ENCODE peak calls at places on chromosomes 13 and 19, in ten cellular contexts. L, U, Z, O, G, M, Y, R, K and I are unnamed samples.
A peak's percentile ranks its signal among the peaks of the same experiment; 100 is the strongest.

GRCh38 chr13:98570929-98571372 is 6.0 kb downstream of the STK24 start:
- DNase-seq in L (no peak), M (no peak), O (no peak), Z (no peak), R (peak; percentile 77), K (no peak), U (no peak), Y (peak; percentile 34), G (no peak), I (no peak)

GRCh38 chr13:89307278-89307677 is 1636.1 kb downstream of the SLITRK5 start:
- DNase-seq in O (no peak), U (no peak), K (no peak), M (no peak), R (no peak), G (no peak), Z (no peak), L (no peak), Y (no peak), I (no peak)

GRCh38 chr13:25762795-25763377 is 288.9 kb downstream of the SHISA2 start:
- DNase-seq in Z (no peak), U (no peak), G (no peak), R (no peak), O (no peak), L (no peak), Y (peak; percentile 24), K (no peak), M (peak; percentile 23), I (no peak)

GRCh38 chr13:23470706-23471610 is 37.5 kb upstream of the SACS start:
- DNase-seq in U (no peak), Z (peak; percentile 23), M (no peak), Y (no peak), O (no peak), L (no peak), R (no peak), G (no peak), K (no peak), I (no peak)

GRCh38 chr13:37481005-37481857 is 117.3 kb downstream of the POSTN start:
- DNase-seq in Z (no peak), O (no peak), R (no peak), M (no peak), L (peak; percentile 15), U (no peak), Y (peak; percentile 99), G (no peak), K (no peak), I (no peak)

GRCh38 chr19:3179739-3180293 is 1.2 kb downstream of the S1PR4 start:
- DNase-seq in Y (no peak), Z (no peak), R (no peak), L (no peak), G (peak; percentile 23), M (peak; percentile 72), K (peak; percentile 58), U (no peak), O (no peak), I (no peak)

GRCh38 chr19:40445945-40446784 is 2.0 kb upstream of the SERTAD3 start:
- DNase-seq in M (no peak), L (no peak), G (peak; percentile 62), Z (peak; percentile 78), K (no peak), U (no peak), R (no peak), Y (no peak), O (peak; percentile 74), I (no peak)

GRCh38 chr13:51628059-51628852 is 44.0 kb downstream of the WDFY2 start:
- DNase-seq in Y (no peak), M (no peak), U (no peak), O (no peak), Z (no peak), R (no peak), G (no peak), K (no peak), L (no peak), I (no peak)

GRCh38 chr13:51151463-51151862 is 40.4 kb upstream of the C13orf42 start:
- DNase-seq in M (no peak), R (no peak), L (no peak), O (no peak), Y (no peak), Z (no peak), U (no peak), K (no peak), G (no peak), I (no peak)

GRCh38 chr13:104782741-104783140 is 1716.5 kb upstream of the SLC10A2 start:
- DNase-seq in M (no peak), L (no peak), R (no peak), Z (no peak), Y (no peak), G (no peak), K (no peak), O (no peak), U (no peak), I (no peak)

GRCh38 chr19:19458110-19458816 is 52.8 kb downstream of the GATAD2A start:
- DNase-seq in Z (no peak), K (no peak), O (no peak), U (no peak), R (no peak), G (no peak), M (no peak), Y (no peak), L (no peak), I (no peak)

GRCh38 chr13:111904166-111904565 is 162.8 kb upstream of the SOX1 start:
- DNase-seq in Y (no peak), M (no peak), O (no peak), L (no peak), R (peak; percentile 31), K (no peak), G (peak; percentile 14), U (no peak), Z (no peak), I (no peak)

GRCh38 chr13:43611631-43612416 is 174.9 kb downstream of the ENOX1 start:
- DNase-seq in R (no peak), O (no peak), U (no peak), K (no peak), Y (no peak), Z (no peak), G (no peak), M (no peak), L (peak; percentile 24), I (no peak)

GRCh38 chr13:31166591-31166990 is 4.9 kb upstream of the HSPH1 start:
- DNase-seq in Y (no peak), Z (no peak), O (no peak), K (no peak), R (no peak), L (no peak), M (no peak), G (no peak), U (no peak), I (no peak)

GRCh38 chr19:42251572-42251990 is 3.3 kb downstream of the ERF start:
- DNase-seq in Z (no peak), U (no peak), M (no peak), O (no peak), K (no peak), Y (no peak), G (no peak), R (no peak), L (no peak), I (no peak)
- H3K27ac ChIP-seq in Z (no peak overlapping the region), U (peak overlapping the region; percentile 95), M (peak overlapping the region; percentile 57), O (peak overlapping the region; percentile 100), K (peak overlapping the region; percentile 99), Y (peak overlapping the region; percentile 68), G (no peak overlapping the region), R (peak overlapping the region; percentile 73), L (peak overlapping the region; percentile 82), I (peak overlapping the region; percentile 99)

GRCh38 chr19:15780595-15781418 is 6.7 kb upstream of the OR10H5 start:
- DNase-seq in Y (no peak), O (no peak), K (no peak), G (no peak), M (no peak), R (no peak), L (no peak), Z (no peak), U (no peak), I (peak; percentile 10)
- H3K27ac ChIP-seq in Y (no peak overlapping the region), O (peak overlapping the region; percentile 85), K (peak overlapping the region; percentile 63), G (no peak overlapping the region), M (no peak overlapping the region), R (no peak overlapping the region), L (no peak overlapping the region), Z (no peak overlapping the region), U (no peak overlapping the region), I (peak overlapping the region; percentile 60)

GRCh38 chr19:45676851-45677263 is 8.8 kb downstream of the GIPR start:
- DNase-seq in G (no peak), R (no peak), K (no peak), M (peak; percentile 51), Z (no peak), Y (no peak), U (no peak), O (no peak), L (no peak), I (no peak)

GRCh38 chr19:45677351-45678230 is 9.6 kb downstream of the GIPR start:
- DNase-seq in O (peak; percentile 89), R (peak; percentile 56), L (peak; percentile 63), M (peak; percentile 74), Z (peak; percentile 94), K (peak; percentile 69), U (peak; percentile 92), G (peak; percentile 100), Y (peak; percentile 55), I (peak; percentile 55)

GRCh38 chr19:45681391-45682015 is 10.2 kb downstream of the SNRPD2 start:
- DNase-seq in Y (peak; percentile 52), U (peak; percentile 77), L (peak; percentile 62), Z (peak; percentile 85), M (peak; percentile 90), G (peak; percentile 94), K (peak; percentile 93), O (peak; percentile 88), R (peak; percentile 84), I (peak; percentile 61)

GRCh38 chr19:45682908-45683307 is 8.8 kb downstream of the SNRPD2 start:
- DNase-seq in L (no peak), K (no peak), G (no peak), O (no peak), Y (no peak), U (no peak), R (no peak), M (no peak), Z (no peak), I (no peak)

DNA sequence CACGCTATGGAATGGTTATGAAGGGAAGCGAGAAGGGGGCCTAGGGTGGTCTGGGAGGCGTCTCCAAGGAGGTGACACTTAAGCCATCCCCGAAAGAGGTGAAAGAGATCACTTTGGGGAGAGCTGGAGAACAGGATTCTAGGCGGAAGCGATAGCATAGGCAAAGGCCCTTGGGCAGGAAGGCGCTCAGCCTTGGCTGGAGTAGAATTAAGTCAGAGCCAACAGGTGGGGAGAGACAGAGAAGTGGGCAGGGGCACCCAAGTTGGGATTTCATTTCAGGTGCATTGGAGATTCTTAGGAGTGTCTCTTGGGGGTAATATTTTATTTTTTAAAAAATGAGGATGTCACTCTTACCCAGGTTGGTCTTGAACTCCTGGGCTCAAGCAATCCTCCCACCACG is 9.6 kb downstream of the SNRPD2 start:
- DNase-seq in Y (no peak), L (no peak), Z (no peak), G (no peak), M (no peak), R (no peak), U (no peak), K (no peak), O (no peak), I (no peak)
- H3K27ac ChIP-seq in Y (no peak overlapping the region), L (no peak overlapping the region), Z (no peak overlapping the region), G (no peak overlapping the region), M (no peak overlapping the region), R (no peak overlapping the region), U (no peak overlapping the region), K (peak overlapping the region; percentile 81), O (peak overlapping the region; percentile 86), I (peak overlapping the region; percentile 98)

DNA sequence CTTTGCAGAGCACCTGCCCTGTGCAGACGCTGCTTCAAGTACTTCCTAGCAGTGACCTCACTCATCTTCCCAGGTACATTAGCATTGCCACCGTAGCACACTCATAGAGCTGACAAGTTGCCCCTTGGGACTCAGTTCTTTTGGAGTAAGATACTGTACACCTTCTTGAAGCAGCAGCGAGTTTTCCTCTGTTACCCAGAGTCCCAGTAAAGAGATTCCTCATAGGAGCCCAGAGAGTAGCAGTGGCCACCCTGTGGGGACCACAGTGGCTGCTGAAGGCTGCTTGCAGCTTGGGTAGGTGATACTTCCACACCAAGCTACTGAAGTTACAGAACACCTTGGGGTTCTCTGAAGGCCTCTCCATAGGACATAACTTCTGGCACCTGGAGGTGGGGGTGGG is 56.1 kb downstream of the ZNF536 start:
- DNase-seq in M (no peak), L (no peak), R (no peak), Y (no peak), K (no peak), Z (no peak), U (no peak), G (no peak), O (no peak), I (no peak)
- H3K27ac ChIP-seq in M (no peak overlapping the region), L (no peak overlapping the region), R (no peak overlapping the region), Y (no peak overlapping the region), K (no peak overlapping the region), Z (no peak overlapping the region), U (no peak overlapping the region), G (no peak overlapping the region), O (no peak overlapping the region), I (no peak overlapping the region)